ENCODE peak calls at places on chromosomes 5 and 9, in six cellular contexts. One of them, this sample, is unnamed.

GRCh38 chr9:134301387-134302129 is 24.7 kb upstream of the RXRA start:
- DNase-seq in mesenchymal stem cell: no peak
- DNase-seq in fibroblast of lung: peak
- DNase-seq in colonic mucosa: no peak
- DNase-seq in PC-3: peak
- DNase-seq in H9: no peak
- DNase-seq in this sample: no peak

GRCh38 chr9:120439147-120439546 is 140.8 kb downstream of the CDK5RAP2 start:
- DNase-seq in mesenchymal stem cell: no peak
- DNase-seq in H9: peak
- DNase-seq in colonic mucosa: no peak
- DNase-seq in PC-3: peak
- DNase-seq in fibroblast of lung: no peak
- DNase-seq in this sample: peak

GRCh38 chr9:13424872-13425271 is 145.4 kb upstream of the MPDZ start:
- DNase-seq in H9: no peak
- DNase-seq in PC-3: no peak
- DNase-seq in mesenchymal stem cell: no peak
- DNase-seq in colonic mucosa: no peak
- DNase-seq in fibroblast of lung: no peak
- DNase-seq in this sample: no peak

GRCh38 chr9:116687762-116688160 is 656 bp downstream of the TRIM32 start:
- DNase-seq in colonic mucosa: no peak
- DNase-seq in PC-3: no peak
- DNase-seq in fibroblast of lung: no peak
- DNase-seq in mesenchymal stem cell: no peak
- DNase-seq in H9: no peak
- DNase-seq in this sample: peak

GRCh38 chr9:70318002-70318401 is 59.2 kb downstream of the SMC5 start:
- DNase-seq in colonic mucosa: no peak
- DNase-seq in mesenchymal stem cell: no peak
- DNase-seq in fibroblast of lung: no peak
- DNase-seq in PC-3: no peak
- DNase-seq in H9: peak
- DNase-seq in this sample: peak

GRCh38 chr9:33137781-33138264 is 29.3 kb downstream of the B4GALT1 start:
- DNase-seq in PC-3: no peak
- DNase-seq in colonic mucosa: no peak
- DNase-seq in H9: no peak
- DNase-seq in fibroblast of lung: no peak
- DNase-seq in mesenchymal stem cell: no peak
- DNase-seq in this sample: no peak

GRCh38 chr9:78940121-78940855 is 631.5 kb upstream of the TLE4 start:
- DNase-seq in H9: no peak
- DNase-seq in fibroblast of lung: no peak
- DNase-seq in mesenchymal stem cell: no peak
- DNase-seq in colonic mucosa: no peak
- DNase-seq in PC-3: no peak
- DNase-seq in this sample: no peak

GRCh38 chr9:136934247-136934646 is 10.3 kb downstream of the FBXW5 start:
- DNase-seq in mesenchymal stem cell: no peak
- DNase-seq in PC-3: no peak
- DNase-seq in colonic mucosa: no peak
- DNase-seq in H9: no peak
- DNase-seq in fibroblast of lung: no peak
- DNase-seq in this sample: no peak

GRCh38 chr5:78666041-78666444 is 17.5 kb upstream of the LHFPL2 start:
- DNase-seq in H9: no peak
- DNase-seq in colonic mucosa: no peak
- DNase-seq in PC-3: no peak
- DNase-seq in fibroblast of lung: no peak
- DNase-seq in mesenchymal stem cell: peak
- DNase-seq in this sample: peak

GRCh38 chr5:84274585-84275468 is 109.9 kb downstream of the EDIL3 start:
- DNase-seq in colonic mucosa: peak
- DNase-seq in H9: no peak
- DNase-seq in PC-3: peak
- DNase-seq in fibroblast of lung: peak
- DNase-seq in mesenchymal stem cell: peak
- DNase-seq in this sample: peak

GRCh38 chr9:95465115-95465514 is 51.7 kb downstream of the PTCH1 start:
- DNase-seq in mesenchymal stem cell: no peak
- DNase-seq in fibroblast of lung: no peak
- DNase-seq in colonic mucosa: no peak
- DNase-seq in H9: no peak
- DNase-seq in PC-3: no peak
- DNase-seq in this sample: no peak

DNA sequence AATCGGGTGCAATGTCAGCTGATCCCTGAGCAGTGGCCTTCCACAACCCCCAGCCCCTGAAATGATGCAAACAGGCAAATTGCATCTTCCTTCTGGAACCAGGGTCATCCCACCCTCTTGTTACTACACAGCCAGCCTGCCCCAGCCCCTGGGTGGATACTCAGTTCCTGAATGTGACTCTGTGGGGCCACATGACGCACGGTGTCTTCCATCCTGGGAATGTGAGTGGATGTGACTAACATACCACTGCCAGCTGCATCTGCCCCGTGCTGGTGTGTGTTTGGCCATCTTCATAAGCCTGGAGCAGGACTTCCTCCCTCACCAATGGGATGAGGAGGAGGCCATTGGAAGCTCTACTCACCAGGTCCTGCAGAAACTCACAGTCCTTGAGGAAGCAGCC is 257.9 kb upstream of the ADAMTS16 start:
- DNase-seq in fibroblast of lung: no peak
- DNase-seq in PC-3: no peak
- DNase-seq in mesenchymal stem cell: no peak
- DNase-seq in H9: no peak
- DNase-seq in colonic mucosa: no peak
- DNase-seq in this sample: no peak
- H3K9ac ChIP-seq in fibroblast of lung: no peak
- H3K9ac ChIP-seq in PC-3: no peak
- H3K9ac ChIP-seq in mesenchymal stem cell: no peak
- H3K9ac ChIP-seq in H9: no peak
- H3K9ac ChIP-seq in colonic mucosa: no peak
- H3K9ac ChIP-seq in this sample: no peak

DNA sequence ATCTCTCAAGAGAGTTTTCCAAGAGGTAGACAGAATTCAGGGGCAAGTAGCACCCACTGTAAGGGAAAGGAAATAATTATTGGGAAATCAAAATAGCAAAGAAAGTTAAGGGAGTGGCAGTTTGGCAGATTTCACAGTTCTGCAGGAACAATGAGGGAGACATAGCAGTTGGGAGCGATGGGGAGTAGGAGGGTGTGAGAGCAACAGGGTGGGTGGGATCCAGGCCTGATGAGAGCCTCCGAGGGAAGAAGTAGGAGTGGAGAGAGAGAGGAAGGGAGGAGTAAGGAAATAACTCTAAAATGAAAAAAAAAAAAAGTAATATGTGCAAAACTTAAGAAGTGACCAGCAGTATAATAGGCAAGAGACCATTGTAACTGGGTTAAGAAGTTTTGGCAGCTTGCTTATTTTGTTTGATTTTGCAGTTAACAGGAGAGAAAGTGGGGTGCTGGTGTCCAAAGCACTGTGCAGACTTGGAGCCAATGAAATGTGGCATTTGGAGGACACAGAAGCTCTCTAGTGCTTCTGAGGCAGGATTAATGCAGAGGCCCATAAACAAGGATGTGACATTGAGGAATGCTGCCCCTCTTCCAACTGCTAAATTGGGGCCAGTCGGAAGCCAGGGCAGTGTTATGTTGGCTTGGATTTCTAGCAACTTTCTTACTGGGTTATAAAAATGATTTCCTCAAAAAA is 10.2 kb downstream of the TNFAIP8 start:
- DNase-seq in H9: no peak
- DNase-seq in fibroblast of lung: no peak
- DNase-seq in PC-3: no peak
- DNase-seq in mesenchymal stem cell: no peak
- DNase-seq in colonic mucosa: no peak
- DNase-seq in this sample: no peak
- H3K9ac ChIP-seq in H9: no peak
- H3K9ac ChIP-seq in fibroblast of lung: no peak
- H3K9ac ChIP-seq in PC-3: no peak
- H3K9ac ChIP-seq in mesenchymal stem cell: no peak
- H3K9ac ChIP-seq in colonic mucosa: no peak
- H3K9ac ChIP-seq in this sample: no peak

GRCh38 chr5:58105836-58106235 is 354.1 kb downstream of the PLK2 start:
- DNase-seq in PC-3: peak
- DNase-seq in colonic mucosa: no peak
- DNase-seq in H9: no peak
- DNase-seq in mesenchymal stem cell: no peak
- DNase-seq in fibroblast of lung: no peak
- DNase-seq in this sample: no peak
- H3K9ac ChIP-seq in PC-3: no peak
- H3K9ac ChIP-seq in colonic mucosa: no peak
- H3K9ac ChIP-seq in H9: no peak
- H3K9ac ChIP-seq in mesenchymal stem cell: no peak
- H3K9ac ChIP-seq in fibroblast of lung: no peak
- H3K9ac ChIP-seq in this sample: no peak

GRCh38 chr5:124744170-124744911 is 2.1 kb downstream of the ZNF608 start:
- DNase-seq in PC-3: no peak
- DNase-seq in colonic mucosa: peak
- DNase-seq in H9: no peak
- DNase-seq in mesenchymal stem cell: peak
- DNase-seq in fibroblast of lung: peak
- DNase-seq in this sample: peak

GRCh38 chr5:124747770-124748686 is 1.6 kb upstream of the ZNF608 start:
- DNase-seq in fibroblast of lung: no peak
- DNase-seq in H9: no peak
- DNase-seq in PC-3: peak
- DNase-seq in mesenchymal stem cell: peak
- DNase-seq in colonic mucosa: no peak
- DNase-seq in this sample: no peak

GRCh38 chr5:124745367-124746251 is 830 bp downstream of the ZNF608 start:
- DNase-seq in fibroblast of lung: peak
- DNase-seq in mesenchymal stem cell: peak
- DNase-seq in PC-3: peak
- DNase-seq in H9: no peak
- DNase-seq in colonic mucosa: no peak
- DNase-seq in this sample: no peak

GRCh38 chr5:124746916-124747769 is 704 bp upstream of the ZNF608 start:
- DNase-seq in PC-3: peak
- DNase-seq in colonic mucosa: peak
- DNase-seq in fibroblast of lung: peak
- DNase-seq in H9: peak
- DNase-seq in mesenchymal stem cell: peak
- DNase-seq in this sample: peak

GRCh38 chr5:124746252-124746915 is at the start of gene ZNF608:
- DNase-seq in H9: no peak
- DNase-seq in mesenchymal stem cell: peak
- DNase-seq in fibroblast of lung: peak
- DNase-seq in PC-3: peak
- DNase-seq in colonic mucosa: peak
- DNase-seq in this sample: peak
- H3K9ac ChIP-seq in H9: peak
- H3K9ac ChIP-seq in mesenchymal stem cell: peak
- H3K9ac ChIP-seq in fibroblast of lung: peak
- H3K9ac ChIP-seq in PC-3: peak
- H3K9ac ChIP-seq in colonic mucosa: peak
- H3K9ac ChIP-seq in this sample: peak

GRCh38 chr9:93827545-93828330 is 127.4 kb downstream of the BARX1 start:
- DNase-seq in PC-3: peak
- DNase-seq in mesenchymal stem cell: peak
- DNase-seq in H9: peak
- DNase-seq in colonic mucosa: peak
- DNase-seq in fibroblast of lung: peak
- DNase-seq in this sample: peak
- H3K9ac ChIP-seq in PC-3: no peak
- H3K9ac ChIP-seq in mesenchymal stem cell: no peak
- H3K9ac ChIP-seq in H9: no peak
- H3K9ac ChIP-seq in colonic mucosa: no peak
- H3K9ac ChIP-seq in fibroblast of lung: no peak
- H3K9ac ChIP-seq in this sample: no peak

DNA sequence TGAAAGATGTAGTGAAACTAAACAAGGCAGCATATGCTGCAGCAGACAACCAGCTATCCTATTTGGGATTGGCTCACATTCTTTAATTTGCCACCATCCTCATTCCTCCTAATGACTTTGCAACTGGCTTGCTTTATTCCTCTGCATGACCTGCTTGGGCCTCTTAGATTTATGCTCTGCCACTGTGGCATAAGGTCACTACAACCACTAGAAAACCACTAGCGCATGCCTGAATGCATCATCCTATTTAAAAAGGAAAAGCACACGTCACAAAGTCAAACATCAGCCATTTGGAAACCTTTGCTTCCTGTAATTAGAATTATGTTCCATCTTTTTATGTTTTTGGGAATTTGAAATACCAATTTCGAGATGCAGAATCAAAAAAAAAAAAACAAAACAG is 40.8 kb upstream of the CCDC152 start:
- DNase-seq in fibroblast of lung: peak
- DNase-seq in PC-3: peak
- DNase-seq in H9: no peak
- DNase-seq in mesenchymal stem cell: peak
- DNase-seq in colonic mucosa: no peak
- DNase-seq in this sample: no peak
- H3K9ac ChIP-seq in fibroblast of lung: no peak
- H3K9ac ChIP-seq in PC-3: no peak
- H3K9ac ChIP-seq in H9: no peak
- H3K9ac ChIP-seq in mesenchymal stem cell: no peak
- H3K9ac ChIP-seq in colonic mucosa: no peak
- H3K9ac ChIP-seq in this sample: no peak

GRCh38 chr5:176542135-176542595 is 5.0 kb upstream of the RNF44 start:
- DNase-seq in mesenchymal stem cell: no peak
- DNase-seq in colonic mucosa: peak
- DNase-seq in H9: peak
- DNase-seq in PC-3: no peak
- DNase-seq in fibroblast of lung: no peak
- DNase-seq in this sample: peak
- H3K9ac ChIP-seq in mesenchymal stem cell: peak
- H3K9ac ChIP-seq in colonic mucosa: peak
- H3K9ac ChIP-seq in H9: no peak
- H3K9ac ChIP-seq in PC-3: peak
- H3K9ac ChIP-seq in fibroblast of lung: no peak
- H3K9ac ChIP-seq in this sample: peak

DNA sequence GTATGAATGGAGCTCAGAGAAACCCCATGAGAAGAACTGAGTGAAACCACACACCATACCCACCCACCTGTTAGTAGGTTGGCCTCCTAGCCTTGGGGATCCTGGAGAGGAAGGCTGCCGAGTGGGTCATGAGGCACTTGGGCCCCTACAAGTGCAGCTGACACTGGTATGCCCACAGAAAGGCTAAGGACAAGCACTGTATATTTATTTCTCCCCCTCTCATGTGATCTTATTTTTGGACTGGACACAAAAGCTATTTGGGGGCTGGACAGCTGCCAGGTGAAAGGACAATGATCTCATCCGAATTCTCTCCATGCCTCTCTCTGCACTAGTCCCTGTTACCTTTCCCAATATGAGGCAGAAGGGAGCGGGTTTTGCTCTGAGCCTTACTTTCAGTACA is 12.0 kb upstream of the FGF1 start:
- DNase-seq in colonic mucosa: no peak
- DNase-seq in PC-3: peak
- DNase-seq in fibroblast of lung: peak
- DNase-seq in H9: no peak
- DNase-seq in mesenchymal stem cell: peak
- DNase-seq in this sample: no peak
- H3K9ac ChIP-seq in colonic mucosa: no peak
- H3K9ac ChIP-seq in PC-3: no peak
- H3K9ac ChIP-seq in fibroblast of lung: no peak
- H3K9ac ChIP-seq in H9: no peak
- H3K9ac ChIP-seq in mesenchymal stem cell: peak
- H3K9ac ChIP-seq in this sample: no peak